ENCODE peak calls at places on chromosomes 7 and 10, in six cellular contexts. H, B, X, L, D and O are unnamed samples.

GRCh38 chr10:132632851-132633684 is 95.5 kb downstream of the INPP5A start:
- DNase-seq in B (peak), L (peak), X (peak), H (no peak), D (no peak), O (no peak)

GRCh38 chr10:15106352-15107013 is 9.3 kb downstream of the RPP38 start:
- DNase-seq in X (peak), L (no peak), D (peak), H (no peak), B (no peak), O (peak)

GRCh38 chr7:156827587-156828203 is 65.3 kb downstream of the LMBR1 start:
- DNase-seq in D (peak), B (no peak), H (no peak), L (no peak), X (peak), O (no peak)

GRCh38 chr7:101112233-101112632 is 14.7 kb upstream of the SERPINE1 start:
- DNase-seq in B (no peak), D (no peak), X (no peak), H (no peak), L (no peak), O (no peak)

GRCh38 chr7:79668292-79668691 is 214.8 kb upstream of the MAGI2 start:
- DNase-seq in X (no peak), H (no peak), D (no peak), B (no peak), L (no peak), O (no peak)

GRCh38 chr7:108147031-108147563 is 16.9 kb upstream of the LAMB4 start:
- DNase-seq in L (no peak), D (no peak), B (peak), X (no peak), H (no peak), O (no peak)

GRCh38 chr10:106181491-106181890 is 983.0 kb downstream of the SORCS1 start:
- DNase-seq in B (no peak), X (no peak), D (no peak), L (no peak), H (no peak), O (no peak)

GRCh38 chr7:100435401-100436304 is 644 bp downstream of the PPP1R35 start:
- DNase-seq in H (peak), X (peak), L (peak), B (peak), D (peak), O (no peak)

GRCh38 chr10:103781329-103782061 is 73.9 kb downstream of the SH3PXD2A start:
- DNase-seq in B (no peak), D (no peak), X (peak), L (peak), H (no peak), O (no peak)

GRCh38 chr7:27031289-27032172 is 64.3 kb downstream of the HOXA1 start:
- DNase-seq in B (no peak), H (peak), D (no peak), L (no peak), X (peak), O (no peak)

GRCh38 chr10:79375321-79376077 is 28.2 kb downstream of the PPIF start:
- DNase-seq in X (peak), B (peak), L (no peak), D (peak), H (no peak), O (no peak)

GRCh38 chr7:132386249-132386681 is 190.0 kb downstream of the PLXNA4 start:
- DNase-seq in B (no peak), H (no peak), X (no peak), D (peak), L (no peak), O (no peak)

GRCh38 chr7:108158766-108159165 is 28.6 kb upstream of the LAMB4 start:
- DNase-seq in D (no peak), L (no peak), B (no peak), H (no peak), X (peak), O (no peak)

GRCh38 chr7:148110097-148110868 is 480.3 kb upstream of the C7orf33 start:
- DNase-seq in X (peak), H (no peak), B (no peak), D (peak), L (no peak), O (no peak)

GRCh38 chr10:101489355-101489754 is 98.7 kb downstream of the POLL start:
- DNase-seq in L (no peak), X (peak), H (no peak), B (no peak), D (no peak), O (no peak)

GRCh38 chr10:44982114-44982460 is 3.5 kb upstream of the DEPP1 start:
- DNase-seq in H (no peak), B (no peak), D (no peak), X (peak), L (no peak), O (no peak)

GRCh38 chr7:84025332-84025927 is 169.2 kb downstream of the SEMA3A start:
- DNase-seq in X (peak), B (no peak), L (no peak), D (no peak), H (no peak), O (no peak)

GRCh38 chr7:2864999-2865670 is 21.0 kb upstream of the GNA12 start:
- DNase-seq in H (peak), L (peak), B (no peak), X (peak), D (peak), O (peak)

GRCh38 chr10:17115683-17116082 is 13.9 kb downstream of the CUBN start:
- DNase-seq in H (no peak), D (no peak), X (peak), B (no peak), L (no peak), O (no peak)

GRCh38 chr10:71708301-71708703 is 11.3 kb downstream of the C10orf105 start:
- DNase-seq in B (no peak), L (peak), X (peak), H (peak), D (peak), O (no peak)

GRCh38 chr7:69934475-69934903 is 336.2 kb downstream of the AUTS2 start:
- DNase-seq in X (no peak), B (peak), L (no peak), H (no peak), D (peak), O (no peak)

GRCh38 chr7:113548561-113548960 is 370.2 kb downstream of the PPP1R3A start:
- DNase-seq in X (no peak), D (no peak), L (no peak), B (no peak), H (no peak), O (no peak)

GRCh38 chr7:154720016-154720415 is 282.9 kb downstream of the PAXIP1 start:
- DNase-seq in X (no peak), B (no peak), H (no peak), D (no peak), L (no peak), O (no peak)

GRCh38 chr7:84389242-84389641 is 194.7 kb upstream of the SEMA3A start:
- DNase-seq in X (no peak), L (no peak), D (no peak), H (no peak), B (no peak), O (no peak)

GRCh38 chr7:70694357-70694908 is 437.5 kb upstream of the GALNT17 start:
- DNase-seq in B (peak), X (no peak), D (peak), H (peak), L (peak), O (no peak)

GRCh38 chr10:88792656-88793055 is 9.9 kb upstream of the LIPM start:
- DNase-seq in X (peak), B (no peak), D (no peak), H (no peak), L (peak), O (peak)

GRCh38 chr10:77029684-77030407 is 607.8 kb downstream of the KCNMA1 start:
- DNase-seq in D (no peak), L (no peak), B (no peak), X (no peak), H (no peak), O (no peak)

GRCh38 chr7:158778476-158778875 is 50.8 kb downstream of the ESYT2 start:
- DNase-seq in X (no peak), B (no peak), L (no peak), H (no peak), D (no peak), O (no peak)

GRCh38 chr10:5776150-5776880 is 36.9 kb downstream of the GDI2 start:
- DNase-seq in H (no peak), B (no peak), L (no peak), D (peak), X (no peak), O (no peak)
- TF ChIP-seq CTCF in H (no peak), B (no peak), L (no peak), D (peak), X (no peak), O (no peak)

GRCh38 chr7:138698281-138698680 is 2.9 kb downstream of the SVOPL start:
- DNase-seq in L (no peak), D (no peak), B (no peak), X (no peak), H (no peak), O (no peak)
- TF ChIP-seq CTCF in L (no peak), D (no peak), B (no peak), X (no peak), H (no peak), O (no peak)

DNA sequence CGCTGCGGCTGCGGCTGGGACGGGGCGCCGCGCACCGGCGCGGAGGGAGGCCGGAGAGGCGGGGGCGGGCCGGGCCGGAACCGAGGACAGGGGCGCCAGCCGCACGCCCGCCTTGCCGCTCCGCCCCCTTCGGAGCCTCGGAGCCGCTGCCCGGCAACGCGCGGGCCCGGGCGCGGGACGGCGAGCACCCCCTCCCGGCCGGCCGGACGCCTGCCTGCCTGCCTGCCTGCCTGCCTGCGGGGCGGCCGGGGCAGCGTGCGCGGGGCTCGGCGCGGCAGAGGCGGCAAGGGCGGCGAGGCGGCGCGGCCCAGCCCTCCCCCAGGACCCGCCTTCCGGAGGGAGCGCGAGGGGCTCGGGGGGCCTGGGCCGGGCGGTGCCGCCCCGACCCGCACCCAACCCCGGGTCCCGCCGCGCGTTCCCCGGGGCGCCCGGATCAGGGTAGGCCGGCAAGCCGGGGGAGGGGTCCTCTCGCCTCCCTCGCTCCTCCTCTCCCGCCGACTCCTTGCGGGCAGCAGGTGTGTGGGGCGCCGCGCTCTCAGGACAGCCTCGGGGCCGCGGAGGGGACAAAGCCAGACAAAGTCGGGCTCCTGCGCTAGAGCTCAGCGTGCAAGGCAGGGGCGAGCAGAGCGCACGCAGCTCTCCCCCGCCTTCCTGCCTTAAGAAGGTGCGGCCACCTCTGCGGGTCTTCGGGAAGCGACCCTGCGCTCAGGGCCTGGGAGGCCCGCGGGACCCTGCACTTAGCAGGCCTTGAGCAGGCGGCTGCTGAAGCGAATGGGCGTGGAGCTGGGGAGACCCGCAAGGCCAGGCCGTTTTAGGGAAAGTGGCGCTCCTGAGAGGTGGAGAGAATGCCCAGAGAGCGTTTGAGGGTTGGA is at the start of gene KIAA1549:
- DNase-seq in B (peak), L (peak), X (peak), H (peak), D (peak), O (no peak)
- TF ChIP-seq CTCF in B (no peak), L (no peak), X (no peak), H (peak), D (no peak), O (no peak)

GRCh38 chr7:48971173-48971572 is 46.8 kb downstream of the CDC14C start:
- DNase-seq in B (no peak), D (no peak), X (no peak), L (no peak), H (no peak), O (no peak)
- TF ChIP-seq CTCF in B (no peak), D (no peak), X (no peak), L (no peak), H (no peak), O (no peak)

DNA sequence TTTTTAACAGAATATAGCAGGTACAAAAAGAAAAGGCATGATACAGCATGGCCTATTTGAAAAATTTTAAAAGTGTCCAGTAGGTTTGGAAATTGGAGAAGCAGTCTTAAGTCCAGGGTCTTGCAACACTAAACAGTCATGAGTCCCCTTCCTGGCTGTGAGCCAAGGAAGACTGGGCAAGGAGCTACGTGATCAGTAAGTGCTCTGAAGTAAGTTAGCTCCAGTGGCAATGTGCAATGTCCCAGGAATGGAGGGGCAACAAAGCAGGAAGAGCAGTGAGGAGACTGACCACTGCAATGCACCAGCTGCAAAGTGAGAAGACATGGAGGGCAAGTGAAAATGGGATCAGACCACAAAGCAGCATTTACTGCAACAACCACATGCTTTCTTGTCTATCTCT is 72.9 kb upstream of the GRID1 start:
- DNase-seq in L (no peak), B (no peak), X (peak), H (no peak), D (peak), O (peak)
- TF ChIP-seq CTCF in L (no peak), B (no peak), X (no peak), H (no peak), D (no peak), O (no peak)

DNA sequence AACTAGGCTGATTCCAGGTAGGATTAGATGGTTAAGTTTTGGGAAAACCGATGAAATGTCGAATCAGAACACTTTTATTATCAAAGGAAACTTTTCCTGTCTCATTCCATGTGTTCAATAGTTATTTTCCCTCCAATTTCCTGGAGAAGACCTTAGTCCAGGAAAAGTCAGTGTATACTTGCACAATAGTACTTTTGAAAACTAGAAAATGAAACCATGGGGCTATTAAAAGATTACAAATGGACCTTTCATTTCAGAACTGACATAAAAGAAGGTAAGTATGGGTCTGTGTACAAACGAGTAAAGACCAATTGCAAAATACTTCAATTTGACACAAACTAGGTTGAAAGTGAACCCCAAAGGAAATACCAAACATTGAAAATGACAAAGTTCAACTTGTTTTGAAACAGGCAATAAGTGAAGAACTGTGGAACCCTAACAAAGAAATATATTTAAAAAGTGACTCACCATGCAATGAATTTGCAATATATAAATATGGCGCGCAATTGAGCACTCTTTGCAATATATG is 2.1 kb downstream of the AVPI1 start:
- DNase-seq in X (peak), B (no peak), D (no peak), L (no peak), H (no peak), O (no peak)
- TF ChIP-seq CTCF in X (no peak), B (no peak), D (no peak), L (no peak), H (no peak), O (no peak)

DNA sequence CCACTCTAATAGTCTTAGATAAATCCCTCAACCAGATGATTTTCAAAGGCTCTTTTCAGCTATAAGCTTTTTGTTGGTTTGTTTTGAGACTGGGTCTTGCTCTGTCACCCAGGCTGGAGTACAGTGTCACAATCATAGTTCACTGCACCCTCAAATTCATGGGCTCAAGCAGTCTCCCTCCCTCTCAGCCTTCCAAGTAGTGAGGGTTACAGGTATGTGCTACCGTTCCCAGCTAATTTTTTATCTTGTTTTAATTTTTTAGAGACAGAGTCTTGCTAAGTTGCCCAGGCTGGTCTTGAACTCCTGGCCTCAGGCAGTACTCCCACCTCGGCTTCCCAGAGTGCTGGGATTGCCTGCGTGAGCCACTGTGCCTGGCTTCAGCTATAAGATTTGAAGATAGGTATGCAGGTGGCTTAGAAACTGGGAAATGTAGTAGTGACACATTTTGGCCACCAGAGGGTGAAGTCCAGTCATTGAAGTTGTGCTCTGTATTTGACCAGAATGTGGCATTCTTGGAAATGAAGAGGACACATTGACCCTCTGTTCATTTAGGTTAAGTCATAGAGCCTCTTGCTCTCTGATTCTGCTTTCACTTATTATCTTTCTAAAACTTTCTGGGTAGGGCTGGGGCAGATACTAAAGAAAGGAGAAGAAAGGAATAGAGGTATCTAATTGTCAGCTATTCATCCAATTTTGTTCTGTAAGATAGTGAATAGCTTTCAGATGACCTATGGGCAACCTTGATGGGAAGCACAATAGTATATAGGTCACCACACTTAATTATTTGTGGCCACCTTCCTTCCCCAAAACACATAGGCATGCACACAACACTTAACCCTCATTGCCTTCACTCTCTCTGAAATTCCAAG is 36.0 kb downstream of the R3HCC1L start:
- DNase-seq in X (peak), B (no peak), D (peak), L (peak), H (peak), O (no peak)
- TF ChIP-seq CTCF in X (peak), B (peak), D (peak), L (peak), H (peak), O (peak)

GRCh38 chr7:138865843-138866242 is 67.8 kb upstream of the ATP6V0A4 start:
- DNase-seq in B (no peak), X (peak), D (no peak), H (no peak), L (no peak), O (no peak)
- TF ChIP-seq CTCF in B (no peak), X (peak), D (peak), H (peak), L (no peak), O (no peak)